ENCODE peak calls at places on chromosome 18, in nine cellular contexts. J is GM12865, K is A673, U is cardiac muscle cell, D is fibroblast of the aortic adventitia, I is tibial artery, L is astrocyte of the spinal cord, Z is pancreas, G is mesothelial cell of epicardium. T is an unnamed sample.

GRCh38 chr18:48826271-48826670 is 124.5 kb downstream of the SMAD7 start:
- DNase-seq in I (peak; percentile 11), U (no peak), K (no peak), G (no peak), Z (no peak), J (no peak), D (no peak), L (no peak), T (no peak)

GRCh38 chr18:45874501-45875184 is 49.2 kb downstream of the SIGLEC15 start:
- DNase-seq in I (no peak), K (peak; percentile 3), L (no peak), U (no peak), D (peak; percentile 37), J (peak; percentile 89), G (no peak), Z (no peak), T (peak; percentile 60)

GRCh38 chr18:361941-362913 is 94.4 kb upstream of the THOC1 start:
- DNase-seq in K (peak; percentile 26), U (peak; percentile 53), Z (no peak), J (no peak), L (peak; percentile 86), D (peak; percentile 95), I (peak; percentile 69), G (peak; percentile 51), T (no peak)

GRCh38 chr18:68763082-68763481 is 34.8 kb upstream of the CCDC102B start:
- DNase-seq in J (no peak), I (no peak), U (no peak), L (peak; percentile 48), G (no peak), K (peak; percentile 54), D (peak; percentile 27), Z (no peak), T (no peak)

GRCh38 chr18:9348079-9348671 is 13.6 kb downstream of the TWSG1 start:
- DNase-seq in G (no peak), U (no peak), J (peak; percentile 39), I (no peak), D (peak; percentile 62), Z (no peak), L (peak; percentile 77), K (no peak), T (peak; percentile 26)

GRCh38 chr18:54444309-54444914 is 86.7 kb downstream of the C18orf54 start:
- DNase-seq in Z (peak; percentile 29), K (peak; percentile 75), U (peak; percentile 63), I (no peak), J (peak; percentile 63), L (peak; percentile 74), D (peak; percentile 67), G (peak; percentile 71), T (peak; percentile 22)

GRCh38 chr18:57185434-57185833 is 38.5 kb downstream of the BOD1L2 start:
- DNase-seq in I (no peak), L (no peak), K (no peak), J (no peak), Z (no peak), D (no peak), G (no peak), U (no peak), T (no peak)

GRCh38 chr18:12008181-12008767 is 27.0 kb downstream of the IMPA2 start:
- DNase-seq in J (no peak), D (no peak), Z (peak; percentile 73), I (no peak), L (no peak), K (no peak), G (no peak), U (no peak), T (no peak)

GRCh38 chr18:21489119-21489750 is 111.3 kb downstream of the ESCO1 start:
- DNase-seq in G (no peak), J (peak; percentile 65), D (peak; percentile 65), L (peak; percentile 58), I (no peak), Z (peak; percentile 17), U (peak; percentile 81), K (peak; percentile 72), T (peak; percentile 74)

GRCh38 chr18:25250610-25250859 is 101.4 kb downstream of the ZNF521 start:
- DNase-seq in L (no peak), J (no peak), I (no peak), D (no peak), Z (no peak), U (no peak), K (no peak), G (no peak), T (no peak)

GRCh38 chr18:69031571-69032451 is 233.9 kb downstream of the CCDC102B start:
- DNase-seq in J (no peak), G (no peak), L (no peak), D (no peak), Z (no peak), K (no peak), U (no peak), I (no peak), T (no peak)

GRCh38 chr18:25497395-25497794 is 145.4 kb upstream of the ZNF521 start:
- DNase-seq in K (no peak), D (no peak), I (no peak), G (no peak), L (no peak), U (no peak), Z (no peak), J (no peak), T (no peak)

GRCh38 chr18:11323359-11323819 is 174.0 kb upstream of the PIEZO2 start:
- DNase-seq in D (peak; percentile 83), K (peak; percentile 11), J (no peak), G (no peak), Z (peak; percentile 21), U (no peak), L (peak; percentile 80), I (no peak), T (no peak)

GRCh38 chr18:21110667-21111350 is 804 bp downstream of the ROCK1 start:
- DNase-seq in K (peak; percentile 44), G (peak; percentile 51), L (peak; percentile 32), Z (peak; percentile 21), I (no peak), J (peak; percentile 79), D (peak; percentile 49), U (peak; percentile 52), T (peak; percentile 36)

GRCh38 chr18:5388896-5389295 is 93.4 kb upstream of the ZBTB14 start:
- DNase-seq in J (no peak), G (no peak), D (no peak), I (no peak), L (no peak), U (no peak), Z (no peak), K (no peak), T (no peak)

GRCh38 chr18:54880706-54881105 is 52.4 kb downstream of the RAB27B start:
- DNase-seq in K (no peak), D (peak; percentile 58), L (peak; percentile 59), G (no peak), U (no peak), I (no peak), Z (no peak), J (no peak), T (no peak)

GRCh38 chr18:29892960-29893558 is 1149.5 kb downstream of the DSC3 start:
- DNase-seq in I (no peak), Z (no peak), U (peak; percentile 9), D (peak; percentile 14), J (peak; percentile 3), G (no peak), L (peak; percentile 31), K (peak; percentile 17), T (no peak)
- TF ChIP-seq CTCF in I (no peak), Z (peak; percentile 9), U (peak; percentile 56), D (peak; percentile 58), J (peak; percentile 14), G (peak; percentile 65), L (peak; percentile 50), K (peak; percentile 59), T (no peak)

DNA sequence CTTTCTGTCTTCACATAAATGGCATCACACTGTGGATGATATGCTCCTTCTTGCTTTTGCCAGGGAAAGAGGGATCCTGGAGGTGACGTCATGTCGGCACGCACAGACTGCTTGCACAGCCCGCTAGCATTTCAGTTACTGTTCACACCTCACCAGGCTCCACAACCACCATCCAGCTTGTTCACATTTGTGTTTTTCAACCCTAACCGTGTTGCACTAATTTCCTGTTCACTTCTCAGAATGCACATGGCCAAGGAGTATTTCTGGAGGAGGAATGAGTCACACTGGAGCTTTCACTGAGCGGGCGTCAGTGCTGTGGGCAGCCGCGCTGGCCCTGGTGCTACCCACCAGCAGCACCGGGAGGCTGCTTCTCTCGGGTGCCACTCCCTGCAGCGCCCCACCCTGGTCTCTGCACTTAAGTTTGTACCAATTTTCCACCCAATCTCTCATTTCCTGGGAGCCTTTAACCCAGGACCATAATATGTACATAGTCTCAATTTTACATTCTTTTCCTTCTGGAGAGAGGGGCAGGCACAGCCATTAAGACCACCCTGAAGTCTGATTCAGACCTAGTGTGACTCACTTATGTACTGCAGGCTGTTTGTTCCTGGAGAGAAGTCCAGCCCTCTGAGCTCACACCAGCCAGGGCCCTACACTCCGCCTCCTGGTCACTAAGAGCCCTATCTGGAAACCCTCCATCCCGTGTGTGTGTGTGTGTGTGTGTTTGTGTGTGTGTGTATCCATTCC is 65.1 kb downstream of the MBP start:
- DNase-seq in K (peak; percentile 7), G (no peak), J (peak; percentile 84), L (peak; percentile 96), U (no peak), I (peak; percentile 81), D (peak; percentile 92), Z (no peak), T (no peak)
- TF ChIP-seq CTCF in K (no peak), G (no peak), J (no peak), L (peak; percentile 7), U (peak; percentile 4), I (peak; percentile 9), D (peak; percentile 28), Z (no peak), T (peak; percentile 17)

DNA sequence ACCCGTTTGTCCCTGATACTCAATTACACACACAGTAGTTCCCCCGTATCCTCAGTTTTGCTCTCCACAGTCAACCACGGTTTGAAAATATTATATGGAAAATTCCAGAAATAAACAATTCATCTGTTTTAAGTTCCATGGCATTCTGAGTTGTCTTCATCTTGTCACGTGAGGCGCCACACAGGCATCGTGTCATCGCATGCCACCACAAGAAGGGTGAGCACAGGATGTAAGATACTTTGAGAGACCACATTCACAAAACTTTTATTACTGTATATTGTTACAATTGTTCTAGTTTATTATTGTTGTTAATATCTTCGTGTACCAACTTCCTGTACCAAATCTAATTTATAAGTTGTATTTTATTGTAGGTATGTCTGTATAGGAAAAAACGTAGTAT is 17.7 kb downstream of the ADNP2 start:
- DNase-seq in I (no peak), U (no peak), J (no peak), D (no peak), L (no peak), K (no peak), G (no peak), Z (no peak), T (no peak)
- TF ChIP-seq CTCF in I (no peak), U (no peak), J (no peak), D (no peak), L (no peak), K (no peak), G (no peak), Z (no peak), T (no peak)

DNA sequence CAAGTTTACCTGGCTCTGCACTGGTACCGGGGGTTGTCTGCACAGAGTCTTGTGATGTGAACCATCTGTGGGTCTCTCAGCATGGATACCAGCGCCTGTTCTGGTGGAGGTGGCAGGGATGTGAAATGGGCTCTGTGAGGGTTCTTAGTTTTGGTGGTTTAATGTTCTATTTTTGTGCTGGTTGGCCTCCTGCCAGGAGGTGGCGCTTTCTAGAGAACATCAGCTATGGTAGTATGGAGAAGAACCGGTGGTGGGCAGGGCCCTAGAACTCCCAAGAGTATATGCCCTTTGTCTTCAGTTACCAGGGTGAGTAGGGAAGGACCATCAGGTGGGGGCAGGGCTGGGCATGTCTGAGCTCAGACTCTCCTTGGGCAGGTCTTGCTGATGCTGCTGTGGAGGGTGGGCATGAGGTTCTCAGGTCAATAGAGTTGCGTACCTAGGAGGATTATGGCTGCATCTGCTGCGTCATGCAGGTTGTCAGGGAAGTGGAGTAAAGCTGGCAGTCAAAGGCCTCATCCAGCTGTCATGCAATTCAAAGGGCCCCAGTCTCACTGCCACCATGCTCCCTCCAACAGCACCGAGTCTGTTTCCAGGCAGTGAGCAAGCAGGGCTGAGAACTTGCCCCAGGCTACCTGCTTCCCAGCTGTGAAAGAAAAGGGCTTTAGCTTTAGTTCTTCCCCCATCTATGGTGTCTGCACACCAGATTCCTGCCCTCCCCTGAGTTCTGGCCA is 278.0 kb downstream of the METTL4 start:
- DNase-seq in L (no peak), I (no peak), D (no peak), U (no peak), K (peak; percentile 16), J (peak; percentile 9), G (no peak), Z (no peak), T (no peak)
- TF ChIP-seq CTCF in L (no peak), I (no peak), D (no peak), U (no peak), K (peak; percentile 12), J (peak; percentile 12), G (no peak), Z (no peak), T (no peak)

T was measured in GM13976.